ENCODE peak calls at places on chromosome 3, in four cellular contexts. One of them, this sample, is unnamed.

GRCh38 chr3:131361464-131362421 is 19.8 kb upstream of the NUDT16 start:
- DNase-seq in K562: peak
- DNase-seq in H1: peak
- DNase-seq in GM12878: peak
- DNase-seq in this sample: no peak

GRCh38 chr3:56054827-56055226 is 413.4 kb downstream of the ERC2 start:
- DNase-seq in K562: no peak
- DNase-seq in H1: no peak
- DNase-seq in GM12878: no peak
- DNase-seq in this sample: no peak

GRCh38 chr3:190378240-190378891 is 9.6 kb upstream of the CLDN16 start:
- DNase-seq in K562: no peak
- DNase-seq in H1: no peak
- DNase-seq in GM12878: no peak
- DNase-seq in this sample: no peak

GRCh38 chr3:50516048-50516871 is 12.8 kb upstream of the CACNA2D2 start:
- DNase-seq in K562: peak
- DNase-seq in H1: peak
- DNase-seq in GM12878: no peak
- DNase-seq in this sample: peak

GRCh38 chr3:77411990-77412389 is 372.1 kb downstream of the ROBO2 start:
- DNase-seq in K562: no peak
- DNase-seq in H1: no peak
- DNase-seq in GM12878: no peak
- DNase-seq in this sample: no peak

GRCh38 chr3:43723121-43723734 is 32.5 kb downstream of the ABHD5 start:
- DNase-seq in K562: no peak
- DNase-seq in H1: no peak
- DNase-seq in GM12878: no peak
- DNase-seq in this sample: no peak

GRCh38 chr3:28915711-28916481 is 365.0 kb upstream of the RBMS3 start:
- DNase-seq in K562: no peak
- DNase-seq in H1: peak
- DNase-seq in GM12878: no peak
- DNase-seq in this sample: no peak

GRCh38 chr3:43338295-43338694 is 52.0 kb downstream of the SNRK start:
- DNase-seq in K562: peak
- DNase-seq in H1: no peak
- DNase-seq in GM12878: no peak
- DNase-seq in this sample: no peak

GRCh38 chr3:32998631-32999451 is 47.4 kb downstream of the CCR4 start:
- DNase-seq in K562: no peak
- DNase-seq in H1: no peak
- DNase-seq in GM12878: no peak
- DNase-seq in this sample: no peak

GRCh38 chr3:37499061-37499785 is 324.8 kb upstream of the LRRFIP2 start:
- DNase-seq in K562: no peak
- DNase-seq in H1: no peak
- DNase-seq in GM12878: no peak
- DNase-seq in this sample: no peak
- TF ChIP-seq POLR2AphosphoS5 in K562: no peak
- TF ChIP-seq POLR2AphosphoS5 in H1: no peak
- TF ChIP-seq POLR2AphosphoS5 in GM12878: no peak
- TF ChIP-seq POLR2AphosphoS5 in this sample: no peak

GRCh38 chr3:191484461-191484860 is 23.5 kb downstream of the PYDC2 start:
- DNase-seq in K562: no peak
- DNase-seq in H1: no peak
- DNase-seq in GM12878: no peak
- DNase-seq in this sample: no peak
- TF ChIP-seq TAF1 in K562: no peak
- TF ChIP-seq TAF1 in H1: no peak
- TF ChIP-seq TAF1 in GM12878: no peak
- TF ChIP-seq TAF1 in this sample: no peak

DNA sequence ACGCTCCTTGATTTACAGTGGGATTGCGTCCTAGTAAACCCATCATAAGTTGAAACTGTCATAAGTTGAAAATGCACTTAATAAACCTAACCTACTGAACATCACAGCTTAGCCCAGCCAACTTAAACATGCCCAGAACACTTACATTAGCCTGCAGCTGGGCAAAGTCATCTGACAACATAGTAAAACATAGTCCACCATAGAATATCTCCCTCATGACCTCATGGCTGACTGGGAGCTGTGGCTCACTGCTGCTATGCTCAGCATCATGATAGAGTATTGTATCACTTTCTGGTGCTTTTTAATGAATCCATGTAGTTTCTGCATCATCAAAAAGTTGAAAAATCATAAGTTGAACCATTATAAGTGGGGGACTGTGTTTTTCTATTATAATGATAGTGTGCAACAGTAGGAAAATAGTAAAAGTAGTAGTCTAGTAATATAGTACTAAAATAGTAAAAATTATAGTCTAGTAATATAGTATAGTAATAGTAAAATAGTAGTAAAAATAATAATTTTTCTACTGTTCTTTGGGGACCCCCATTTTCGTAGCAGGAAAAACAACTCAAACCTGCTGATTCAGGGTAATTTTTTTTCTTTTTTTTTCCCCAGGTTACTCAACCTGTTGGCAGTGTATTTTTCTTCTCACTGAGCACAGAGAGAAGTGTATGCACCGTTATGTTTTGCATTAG is 233.5 kb downstream of the MYRIP start:
- DNase-seq in K562: no peak
- DNase-seq in H1: no peak
- DNase-seq in GM12878: no peak
- DNase-seq in this sample: no peak
- TF ChIP-seq CREB1 in K562: no peak
- TF ChIP-seq CREB1 in H1: no peak
- TF ChIP-seq CREB1 in GM12878: no peak
- TF ChIP-seq CREB1 in this sample: no peak

DNA sequence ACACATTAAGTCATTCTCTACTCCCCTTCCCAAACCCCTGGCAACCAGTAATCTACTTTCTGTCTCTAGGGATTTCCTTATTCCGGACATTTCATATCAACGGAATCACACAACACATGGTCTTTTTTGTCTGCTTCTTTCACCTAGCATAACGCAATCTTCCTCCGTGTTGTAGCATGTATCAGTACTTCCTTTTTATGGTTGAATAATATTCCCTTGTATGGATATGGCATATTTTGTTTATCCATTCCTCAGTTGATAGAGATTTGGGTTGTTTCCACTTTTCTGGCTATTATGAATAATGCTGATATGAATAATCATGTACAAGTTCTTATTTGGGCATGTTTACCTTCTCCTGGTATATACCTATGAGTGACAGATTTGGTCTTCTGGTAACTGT is 63.1 kb downstream of the TRANK1 start:
- DNase-seq in K562: no peak
- DNase-seq in H1: no peak
- DNase-seq in GM12878: no peak
- DNase-seq in this sample: no peak
- TF ChIP-seq POLR2AphosphoS5 in K562: no peak
- TF ChIP-seq POLR2AphosphoS5 in H1: no peak
- TF ChIP-seq POLR2AphosphoS5 in GM12878: no peak
- TF ChIP-seq POLR2AphosphoS5 in this sample: no peak

GRCh38 chr3:87509401-87509800 is 233.0 kb upstream of the POU1F1 start:
- DNase-seq in K562: peak
- DNase-seq in H1: no peak
- DNase-seq in GM12878: no peak
- DNase-seq in this sample: no peak

GRCh38 chr3:87498358-87499080 is 222.1 kb upstream of the POU1F1 start:
- DNase-seq in K562: no peak
- DNase-seq in H1: no peak
- DNase-seq in GM12878: no peak
- DNase-seq in this sample: no peak

GRCh38 chr3:87501076-87501475 is 224.7 kb upstream of the POU1F1 start:
- DNase-seq in K562: no peak
- DNase-seq in H1: no peak
- DNase-seq in GM12878: no peak
- DNase-seq in this sample: no peak

GRCh38 chr3:87507753-87508152 is 231.4 kb upstream of the POU1F1 start:
- DNase-seq in K562: no peak
- DNase-seq in H1: no peak
- DNase-seq in GM12878: no peak
- DNase-seq in this sample: no peak

DNA sequence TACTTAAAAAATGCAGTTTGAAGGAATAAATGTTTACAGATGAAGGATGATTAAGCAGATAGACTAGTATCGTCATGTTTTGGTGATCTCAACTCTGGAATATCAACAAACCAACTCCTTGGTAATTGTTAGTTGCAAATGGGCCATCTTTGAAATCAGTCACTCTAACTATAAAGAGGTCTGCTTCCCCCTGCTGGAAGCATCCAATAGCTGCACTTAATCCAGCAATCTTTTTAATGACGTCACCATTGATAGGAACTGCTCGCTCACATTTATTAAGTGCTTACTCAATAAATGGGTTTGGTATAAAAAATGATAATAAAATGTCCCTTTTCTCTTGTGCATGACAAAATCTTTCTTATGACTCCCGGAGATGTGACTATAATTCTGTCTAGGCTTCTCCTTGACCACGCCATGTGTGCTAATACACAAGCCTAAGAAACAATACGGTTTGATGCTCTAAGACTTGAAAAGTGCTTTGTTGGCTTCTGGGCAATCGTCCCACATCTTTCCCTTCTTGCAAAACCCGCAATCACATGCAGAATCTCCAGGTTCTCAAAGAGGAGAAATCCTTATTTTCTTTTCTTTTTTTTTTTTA is 227.6 kb upstream of the POU1F1 start:
- DNase-seq in K562: peak
- DNase-seq in H1: peak
- DNase-seq in GM12878: no peak
- DNase-seq in this sample: peak
- TF ChIP-seq TAF1 in K562: no peak
- TF ChIP-seq TAF1 in H1: no peak
- TF ChIP-seq TAF1 in GM12878: no peak
- TF ChIP-seq TAF1 in this sample: no peak